ENCODE peak calls at places on chromosomes 13 and 19, in five cellular contexts. T is Calu3, U is left lung, B is substantia nigra, O is HTR-8/SVneo. G is an unnamed sample.

GRCh38 chr13:95547531-95548167 is 4.9 kb upstream of the CLDN10 start:
- DNase-seq in T (no peak), U (no peak), B (no peak), O (no peak), G (no peak)

GRCh38 chr19:2720777-2721569 is at the start of gene DIRAS1:
- DNase-seq in T (no peak), U (no peak), B (no peak), O (no peak), G (no peak)

GRCh38 chr13:76737526-76737925 is 148.7 kb downstream of the KCTD12 start:
- DNase-seq in T (no peak), U (no peak), B (no peak), O (no peak), G (no peak)

GRCh38 chr19:42113641-42114348 is 18.5 kb downstream of the POU2F2 start:
- DNase-seq in T (peak), U (no peak), B (no peak), O (peak), G (no peak)

GRCh38 chr13:20182231-20182846 is 10.4 kb downstream of the GJB2 start:
- DNase-seq in T (peak), U (no peak), B (no peak), O (peak), G (peak)

GRCh38 chr13:87331178-87331577 is 340.0 kb upstream of the SLITRK5 start:
- DNase-seq in T (no peak), U (no peak), B (no peak), O (peak), G (no peak)

GRCh38 chr19:1370579-1371361 is 12.9 kb upstream of the NDUFS7 start:
- DNase-seq in T (no peak), U (no peak), B (no peak), O (no peak), G (no peak)

GRCh38 chr19:18340990-18341868 is 831 bp downstream of the PGPEP1 start:
- DNase-seq in T (peak), U (peak), B (peak), O (peak), G (peak)

GRCh38 chr13:63433546-63434150 is 2018.0 kb upstream of the PCDH20 start:
- DNase-seq in T (no peak), U (no peak), B (no peak), O (no peak), G (peak)

GRCh38 chr13:27551563-27551962 is 68.8 kb downstream of the LNX2 start:
- DNase-seq in T (no peak), U (no peak), B (no peak), O (no peak), G (no peak)

G was measured in HT-29.